ENCODE peak calls at places on chromosome 21, in five cellular contexts. P is K562, N is HCT116, Z is GM12878, Y is HepG2. F is an unnamed sample.
A peak's percentile ranks its signal among the peaks of the same experiment; 100 is the strongest.

GRCh38 chr21:42565206-42565810 is 51.7 kb downstream of the SLC37A1 start:
- DNase-seq in P (no peak), N (no peak), Z (no peak), Y (no peak), F (no peak)

GRCh38 chr21:41241341-41241740 is 73.4 kb downstream of the BACE2 start:
- DNase-seq in P (no peak), N (no peak), Z (no peak), Y (no peak), F (no peak)

GRCh38 chr21:42158846-42159245 is 60.1 kb upstream of the ABCG1 start:
- DNase-seq in P (no peak), N (no peak), Z (no peak), Y (no peak), F (no peak)

GRCh38 chr21:41583274-41583790 is 75.4 kb upstream of the TMPRSS2 start:
- DNase-seq in P (no peak), N (no peak), Z (no peak), Y (peak; percentile 75), F (no peak)

GRCh38 chr21:31660134-31660565 is 657 bp downstream of the SOD1 start:
- DNase-seq in P (no peak), N (no peak), Z (no peak), Y (no peak), F (no peak)

GRCh38 chr21:44283953-44284352 is 1.7 kb upstream of the AIRE start:
- DNase-seq in P (no peak), N (no peak), Z (no peak), Y (no peak), F (no peak)

GRCh38 chr21:42992943-42993712 is 18.8 kb downstream of the PKNOX1 start:
- DNase-seq in P (no peak), N (no peak), Z (no peak), Y (no peak), F (no peak)

GRCh38 chr21:43020177-43020576 is 45.8 kb downstream of the PKNOX1 start:
- DNase-seq in P (no peak), N (no peak), Z (no peak), Y (no peak), F (no peak)

GRCh38 chr21:42670884-42671283 is 17.5 kb downstream of the PDE9A start:
- DNase-seq in P (no peak), N (no peak), Z (no peak), Y (no peak), F (no peak)

GRCh38 chr21:33105088-33105487 is 35.1 kb downstream of the OLIG1 start:
- DNase-seq in P (no peak), N (no peak), Z (no peak), Y (no peak), F (no peak)

GRCh38 chr21:29121759-29122158 is 8.7 kb upstream of the MAP3K7CL start:
- DNase-seq in P (no peak), N (no peak), Z (peak; percentile 66), Y (no peak), F (no peak)

GRCh38 chr21:29217818-29218252 is 80.9 kb upstream of the BACH1 start:
- DNase-seq in P (peak; percentile 23), N (peak; percentile 12), Z (no peak), Y (peak; percentile 17), F (no peak)

GRCh38 chr21:29904359-29905282 is 35.2 kb downstream of the GRIK1 start:
- DNase-seq in P (peak; percentile 52), N (no peak), Z (no peak), Y (no peak), F (no peak)

GRCh38 chr21:17461014-17461413 is 51.8 kb upstream of the CXADR start:
- DNase-seq in P (no peak), N (no peak), Z (no peak), Y (no peak), F (no peak)

GRCh38 chr21:31550070-31550469 is 109.4 kb upstream of the SOD1 start:
- DNase-seq in P (no peak), N (no peak), Z (no peak), Y (no peak), F (no peak)

GRCh38 chr21:26965567-26966359 is 1.1 kb downstream of the ADAMTS5 start:
- DNase-seq in P (no peak), N (no peak), Z (no peak), Y (no peak), F (no peak)

GRCh38 chr21:15895142-15896106 is 165.6 kb downstream of the USP25 start:
- DNase-seq in P (no peak), N (no peak), Z (no peak), Y (no peak), F (no peak)

GRCh38 chr21:31656199-31657095 is 3.0 kb upstream of the SOD1 start:
- DNase-seq in P (no peak), N (no peak), Z (no peak), Y (no peak), F (no peak)

GRCh38 chr21:30391615-30392014 is 4.2 kb upstream of the KRTAP13-1 start:
- DNase-seq in P (no peak), N (no peak), Z (no peak), Y (no peak), F (no peak)

GRCh38 chr21:32934829-32935228 is 90.9 kb upstream of the OLIG2 start:
- DNase-seq in P (no peak), N (no peak), Z (no peak), Y (no peak), F (no peak)

GRCh38 chr21:43827015-43827611 is 37.7 kb downstream of the RRP1 start:
- DNase-seq in P (peak; percentile 43), N (peak; percentile 27), Z (no peak), Y (no peak), F (no peak)

GRCh38 chr21:15742052-15742451 is 12.3 kb downstream of the USP25 start:
- DNase-seq in P (peak; percentile 72), N (no peak), Z (no peak), Y (peak; percentile 81), F (no peak)

GRCh38 chr21:25103500-25104207 is 503.6 kb downstream of the MRPL39 start:
- DNase-seq in P (no peak), N (no peak), Z (no peak), Y (no peak), F (no peak)

GRCh38 chr21:43812139-43812821 is 22.9 kb downstream of the RRP1 start:
- DNase-seq in P (no peak), N (no peak), Z (no peak), Y (peak; percentile 21), F (no peak)

GRCh38 chr21:41931041-41931451 is 22.8 kb downstream of the C2CD2 start:
- DNase-seq in P (no peak), N (no peak), Z (no peak), Y (no peak), F (no peak)

DNA sequence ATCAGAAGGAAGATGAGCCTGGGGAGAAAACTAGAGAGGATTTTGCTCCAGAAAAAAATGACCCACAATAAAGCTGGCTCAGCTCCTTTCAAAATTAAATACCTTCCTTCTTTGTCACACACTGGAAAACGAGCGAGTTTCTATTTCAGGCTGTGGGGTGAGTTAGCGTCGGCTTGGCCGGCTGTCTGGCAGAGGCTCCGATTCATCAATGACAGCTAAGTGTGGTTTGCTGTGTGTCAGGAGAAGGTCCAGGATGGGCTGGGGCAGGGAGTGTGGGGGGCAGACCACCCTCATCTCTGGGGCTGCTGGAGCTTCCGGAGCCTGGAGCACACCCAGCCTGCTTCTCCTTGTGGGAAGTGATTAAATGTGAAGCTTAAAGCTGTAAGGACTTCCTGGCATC is 120.2 kb downstream of the ETS2 start:
- DNase-seq in P (no peak), N (no peak), Z (no peak), Y (no peak), F (no peak)
- TF ChIP-seq YY1 in P (no peak), N (no peak), Z (no peak), Y (no peak), F (no peak)

GRCh38 chr21:45835301-45836267 is 146.0 kb upstream of the COL6A1 start:
- DNase-seq in P (no peak), N (no peak), Z (no peak), Y (no peak), F (no peak)

GRCh38 chr21:45833437-45833836 is 148.1 kb upstream of the COL6A1 start:
- DNase-seq in P (no peak), N (no peak), Z (no peak), Y (no peak), F (no peak)

GRCh38 chr21:45834821-45835293 is 146.7 kb upstream of the COL6A1 start:
- DNase-seq in P (no peak), N (no peak), Z (no peak), Y (no peak), F (no peak)

GRCh38 chr21:45831991-45832740 is 149.4 kb upstream of the COL6A1 start:
- DNase-seq in P (no peak), N (no peak), Z (no peak), Y (no peak), F (no peak)

GRCh38 chr21:45834026-45834715 is 147.4 kb upstream of the COL6A1 start:
- DNase-seq in P (no peak), N (no peak), Z (no peak), Y (no peak), F (no peak)
- TF ChIP-seq POLR2A in P (no peak), N (no peak), Z (no peak), Y (no peak), F (no peak)

GRCh38 chr21:36132691-36133090 is 2.2 kb upstream of the CBR3 start:
- DNase-seq in P (no peak), N (no peak), Z (no peak), Y (no peak), F (no peak)

GRCh38 chr21:36129219-36129618 is 5.7 kb upstream of the CBR3 start:
- DNase-seq in P (no peak), N (no peak), Z (no peak), Y (no peak), F (no peak)

GRCh38 chr21:36135391-36136094 is 664 bp downstream of the CBR3 start:
- DNase-seq in P (no peak), N (no peak), Z (no peak), Y (no peak), F (no peak)

DNA sequence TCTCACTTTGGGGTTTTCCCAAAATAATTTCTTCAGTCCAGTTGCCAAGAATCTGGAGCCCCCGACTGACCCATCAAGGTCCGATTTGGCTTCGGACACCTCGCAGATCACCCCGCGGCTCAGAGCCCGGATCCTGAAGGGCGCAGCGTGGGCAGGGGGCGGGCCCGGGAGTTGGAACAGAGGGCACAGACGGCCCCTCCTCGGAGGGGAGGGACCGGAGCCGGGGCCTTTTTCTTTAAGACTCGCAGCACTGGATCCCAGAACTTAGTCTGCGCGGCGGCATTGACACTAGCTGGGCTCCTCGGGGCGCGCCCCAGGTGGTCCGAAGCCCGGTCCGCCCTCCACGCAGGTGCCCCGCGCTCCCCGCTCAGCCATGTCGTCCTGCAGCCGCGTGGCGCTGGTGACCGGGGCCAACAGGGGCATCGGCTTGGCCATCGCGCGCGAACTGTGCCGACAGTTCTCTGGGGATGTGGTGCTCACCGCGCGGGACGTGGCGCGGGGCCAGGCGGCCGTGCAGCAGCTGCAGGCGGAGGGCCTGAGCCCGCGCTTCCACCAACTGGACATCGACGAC is at the start of gene CBR3:
- DNase-seq in P (no peak), N (no peak), Z (no peak), Y (no peak), F (no peak)
- TF ChIP-seq YY1 in P (no peak), N (no peak), Z (no peak), Y (no peak), F (no peak)

DNA sequence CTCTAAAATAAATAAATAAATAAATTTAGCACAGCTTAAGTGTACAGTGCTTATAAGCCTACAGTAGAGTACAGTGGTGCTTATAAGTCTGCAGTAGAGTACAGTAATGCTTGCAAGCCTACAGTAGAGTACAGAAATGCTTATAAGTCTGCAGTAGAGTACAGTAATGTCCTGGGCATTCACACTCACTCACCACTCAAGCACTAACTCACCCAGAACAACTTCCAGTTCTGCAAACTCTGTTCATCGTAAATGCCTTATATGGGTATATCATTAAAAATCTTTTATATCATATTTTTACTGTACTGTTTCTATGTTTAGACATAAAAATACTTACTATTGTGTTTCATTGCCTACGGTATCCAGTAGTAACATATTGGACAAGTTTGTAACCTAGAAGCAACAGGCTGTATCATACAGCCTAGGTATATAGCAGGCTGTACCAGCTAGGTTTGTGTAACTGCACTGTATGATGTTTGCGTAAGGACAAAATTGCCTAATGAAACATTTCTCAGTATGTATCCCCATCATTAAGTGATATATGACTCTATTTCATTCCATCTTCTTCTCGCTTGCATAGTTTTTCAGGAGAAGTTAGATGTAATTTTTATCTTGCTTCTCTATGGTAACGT is 14.0 kb upstream of the S100B start:
- DNase-seq in P (no peak), N (no peak), Z (no peak), Y (no peak), F (no peak)
- TF ChIP-seq POLR2A in P (no peak), N (no peak), Z (no peak), Y (no peak), F (no peak)

F was measured in H1.